ENCODE peak calls at places on chromosomes 7 and 10, in nine cellular contexts. W, A, P, H, L, C, O, T and X are unnamed samples.

GRCh38 chr10:52387744-52388143 is 73.7 kb downstream of the DKK1 start:
- DNase-seq in C (no peak), H (no peak), O (no peak), L (no peak), A (no peak), P (no peak), W (peak; percentile 62), T (no peak), X (no peak)

GRCh38 chr7:20539201-20539600 is 76.3 kb upstream of the ABCB5 start:
- DNase-seq in T (no peak), W (no peak), H (peak; percentile 4), O (no peak), A (no peak), C (peak; percentile 10), P (no peak), L (no peak), X (no peak)

GRCh38 chr10:34286136-34286739 is 528.9 kb downstream of the PARD3 start:
- DNase-seq in A (no peak), O (no peak), P (no peak), L (no peak), H (no peak), T (no peak), W (no peak), C (no peak), X (peak; percentile 65)

GRCh38 chr7:132084776-132085388 is 491.4 kb downstream of the PLXNA4 start:
- DNase-seq in A (no peak), T (no peak), P (no peak), L (no peak), C (peak; percentile 56), H (no peak), O (no peak), W (no peak), X (no peak)

GRCh38 chr7:68148440-68148839 is 1151.8 kb downstream of the TYW1 start:
- DNase-seq in C (no peak), A (no peak), L (no peak), O (no peak), T (no peak), W (no peak), H (no peak), P (no peak), X (no peak)

GRCh38 chr10:80477813-80478212 is 23.7 kb downstream of the TSPAN14 start:
- DNase-seq in C (peak; percentile 58), T (no peak), P (no peak), O (no peak), W (peak; percentile 81), L (no peak), H (peak; percentile 79), A (no peak), X (no peak)

GRCh38 chr10:119502214-119502613 is 40.3 kb downstream of the RGS10 start:
- DNase-seq in C (no peak), H (no peak), A (no peak), O (no peak), L (no peak), W (no peak), T (no peak), P (no peak), X (no peak)

GRCh38 chr7:151078233-151079040 is 2.2 kb downstream of the FASTK start:
- DNase-seq in C (no peak), L (no peak), A (no peak), O (no peak), T (peak; percentile 45), P (no peak), H (no peak), W (no peak), X (no peak)

GRCh38 chr10:99999319-100000108 is 10.2 kb downstream of the DNMBP start:
- DNase-seq in H (no peak), O (no peak), W (no peak), T (no peak), C (no peak), A (no peak), L (no peak), P (no peak), X (no peak)

GRCh38 chr10:99993994-99994689 is 15.6 kb downstream of the DNMBP start:
- DNase-seq in H (no peak), T (peak; percentile 59), W (peak; percentile 70), O (no peak), A (peak; percentile 75), C (peak; percentile 84), P (no peak), L (no peak), X (peak; percentile 57)

GRCh38 chr10:99995713-99996112 is 14.0 kb downstream of the DNMBP start:
- DNase-seq in W (no peak), C (no peak), O (no peak), L (no peak), H (no peak), T (no peak), P (no peak), A (no peak), X (no peak)

GRCh38 chr10:99994801-99995200 is 14.9 kb downstream of the DNMBP start:
- DNase-seq in H (no peak), O (no peak), L (no peak), W (no peak), C (no peak), A (no peak), T (no peak), P (no peak), X (no peak)

GRCh38 chr10:99996934-99997648 is 12.7 kb downstream of the DNMBP start:
- DNase-seq in H (no peak), O (no peak), C (no peak), L (no peak), T (no peak), W (peak; percentile 79), A (no peak), P (no peak), X (no peak)
- H3K4me3 ChIP-seq in H (no peak overlapping the region), O (no peak overlapping the region), C (no peak overlapping the region), L (no peak overlapping the region), T (no peak overlapping the region), W (no peak overlapping the region), A (no peak overlapping the region), P (no peak overlapping the region), X (no peak overlapping the region)

DNA sequence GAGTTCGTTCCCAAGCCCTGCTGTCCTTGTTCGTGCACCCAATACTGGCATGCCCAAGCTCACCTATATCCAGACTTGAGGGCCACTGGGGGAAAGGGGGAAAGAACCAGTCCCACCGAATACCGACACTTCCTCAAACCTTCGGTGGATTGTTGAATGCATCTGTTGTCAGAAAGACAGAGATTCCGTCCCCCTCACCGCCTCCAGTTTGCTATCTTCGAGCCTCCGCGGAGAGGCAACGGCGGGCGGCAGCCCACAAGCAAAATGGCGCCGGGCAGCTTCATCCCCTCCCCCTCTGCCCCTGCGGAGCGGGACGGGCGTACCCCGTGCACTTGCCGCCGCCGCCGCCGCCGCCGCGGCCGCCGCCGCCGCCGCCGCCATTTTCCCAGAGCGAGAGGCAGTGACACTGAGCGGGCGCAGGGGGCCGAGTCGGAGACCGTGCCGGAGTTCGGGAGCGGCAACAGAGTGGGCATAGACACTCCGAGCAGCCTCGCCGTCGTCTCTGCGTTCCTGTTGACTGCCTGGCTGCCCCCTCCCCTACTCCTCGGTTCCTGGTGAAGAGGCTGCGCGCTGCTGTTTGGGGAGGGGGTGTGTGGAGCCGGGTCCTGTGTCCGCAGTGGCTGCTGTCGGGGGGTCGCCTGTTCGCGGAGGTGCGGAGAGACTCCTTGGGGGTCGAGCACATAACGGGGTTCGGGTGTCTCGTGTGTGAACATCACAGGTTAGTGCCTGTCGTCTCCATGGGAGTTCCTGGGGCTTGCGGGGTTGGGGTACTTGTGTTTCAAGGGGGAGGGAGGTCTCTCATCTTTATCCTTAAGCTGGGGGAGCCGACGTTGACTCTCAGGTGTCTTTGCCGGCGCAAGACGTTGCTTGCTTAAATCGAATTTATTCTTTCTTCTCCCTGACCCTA is at the start of gene KMT2E:
- DNase-seq in T (peak; percentile 92), A (peak; percentile 88), P (peak; percentile 95), C (peak; percentile 91), O (peak; percentile 82), H (peak; percentile 64), L (peak; percentile 90), W (peak; percentile 79), X (peak; percentile 92)
- TF ChIP-seq POLR2A in T (no peak), A (no peak), P (no peak), C (no peak), O (peak; percentile 57), H (peak; percentile 45), L (peak; percentile 82), W (peak; percentile 62), X (peak; percentile 63)

GRCh38 chr7:77800158-77800557 is 1.6 kb downstream of the PHTF2 start:
- DNase-seq in C (peak; percentile 80), L (no peak), A (no peak), W (peak; percentile 37), O (no peak), T (no peak), P (no peak), H (no peak), X (no peak)

GRCh38 chr7:77800730-77801129 is 2.2 kb downstream of the PHTF2 start:
- DNase-seq in P (no peak), A (no peak), C (no peak), O (no peak), L (no peak), W (no peak), H (no peak), T (no peak), X (no peak)

GRCh38 chr7:77797734-77798393 is 370 bp downstream of the TMEM60 start:
- DNase-seq in H (no peak), W (no peak), L (no peak), O (no peak), P (peak; percentile 64), C (peak; percentile 17), T (no peak), A (no peak), X (no peak)

GRCh38 chr7:77798394-77799077 is at the start of the genes PHTF2 and TMEM60:
- DNase-seq in H (peak; percentile 97), T (peak; percentile 99), A (peak; percentile 99), L (peak; percentile 98), C (peak; percentile 97), P (peak; percentile 99), W (peak; percentile 100), O (peak; percentile 99), X (peak; percentile 99)

DNA sequence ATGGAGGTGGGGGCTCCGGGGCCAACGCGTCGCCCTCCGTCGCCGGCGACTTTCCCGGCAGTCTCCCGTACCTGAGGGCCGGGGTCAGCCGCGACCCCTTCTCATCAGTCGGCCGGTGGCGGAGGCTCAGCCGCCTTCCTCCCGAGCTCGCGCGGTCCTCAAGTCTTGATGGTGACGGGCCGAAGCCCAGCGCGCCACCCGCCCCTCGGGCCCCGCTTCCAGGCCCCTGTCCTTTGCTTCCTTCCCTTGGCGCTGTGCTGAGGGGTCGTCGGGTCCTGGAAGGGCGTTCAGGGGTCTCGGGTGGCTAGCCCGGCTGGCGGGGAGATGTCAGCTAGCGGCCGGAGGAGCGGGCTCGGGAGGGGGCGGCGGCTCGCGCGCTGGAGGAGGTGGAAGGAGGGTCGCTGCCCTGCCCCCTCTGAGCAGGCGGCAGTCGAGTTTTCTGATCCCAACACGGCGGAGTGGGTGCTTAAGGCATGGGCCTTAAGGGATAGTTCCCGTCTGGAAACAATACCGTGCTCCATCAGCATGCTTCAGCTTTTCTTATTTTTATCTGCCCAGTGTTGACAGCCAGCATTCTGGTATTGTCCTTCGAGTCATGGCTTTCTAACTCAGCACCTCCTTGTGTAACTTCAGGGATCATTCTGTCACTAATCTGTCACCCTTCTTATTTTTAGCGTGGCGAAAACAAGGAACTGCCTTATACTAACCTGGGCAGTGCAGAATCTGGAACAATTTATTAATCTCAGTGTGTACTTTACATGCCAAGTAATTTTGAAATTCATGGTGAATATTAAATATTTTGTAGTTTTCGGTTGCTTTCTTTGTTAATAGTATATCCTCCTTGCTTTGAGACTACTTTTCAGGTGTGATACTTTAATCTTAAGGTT is 748 bp downstream of the PHTF2 start:
- DNase-seq in H (peak; percentile 18), A (peak; percentile 28), L (peak; percentile 45), C (peak; percentile 46), W (peak; percentile 61), T (peak; percentile 66), P (peak; percentile 75), O (peak; percentile 21), X (peak; percentile 27)
- TF ChIP-seq CTCF in H (no peak), A (no peak), L (no peak), C (no peak), W (no peak), T (peak; percentile 4), P (no peak), O (no peak), X (no peak)

GRCh38 chr7:2295936-2296620 is 18.2 kb downstream of the SNX8 start:
- DNase-seq in W (no peak), H (no peak), A (no peak), O (no peak), L (no peak), P (no peak), T (no peak), C (no peak), X (no peak)

GRCh38 chr7:2301510-2301860 is 12.8 kb downstream of the SNX8 start:
- DNase-seq in W (no peak), O (no peak), C (no peak), A (no peak), T (no peak), L (no peak), H (no peak), P (no peak), X (no peak)

GRCh38 chr7:2296830-2297229 is 17.4 kb downstream of the SNX8 start:
- DNase-seq in O (no peak), A (no peak), P (no peak), W (no peak), H (no peak), C (no peak), L (no peak), T (no peak), X (no peak)

GRCh38 chr7:2299853-2300512 is 14.3 kb downstream of the SNX8 start:
- DNase-seq in A (no peak), P (no peak), O (no peak), H (no peak), L (no peak), C (no peak), W (peak; percentile 48), T (no peak), X (no peak)

GRCh38 chr7:2299131-2299829 is 15.0 kb downstream of the SNX8 start:
- DNase-seq in A (peak; percentile 43), W (peak; percentile 78), L (peak; percentile 49), C (no peak), T (no peak), H (no peak), P (no peak), O (no peak), X (peak; percentile 55)
- H3K4me3 ChIP-seq in A (no peak overlapping the region), W (no peak overlapping the region), L (no peak overlapping the region), C (no peak overlapping the region), T (no peak overlapping the region), H (no peak overlapping the region), P (no peak overlapping the region), O (no peak overlapping the region), X (no peak overlapping the region)